ENCODE peak calls at places on chromosomes 4 and X, in nine cellular contexts. J, W, V, S, K, X, B, T and M are unnamed samples.

GRCh38 chrX:36480441-36480990 is 527.6 kb upstream of the FAM47C start:
- DNase-seq in W (no peak), V (no peak), S (no peak), T (no peak), K (no peak), X (no peak), J (no peak), B (no peak), M (no peak)

GRCh38 chrX:110402855-110403230 is 44.2 kb downstream of the RTL9 start:
- DNase-seq in S (no peak), W (no peak), T (no peak), B (no peak), X (no peak), J (peak; percentile 77), K (no peak), V (peak; percentile 55), M (no peak)

GRCh38 chr4:104795264-104795934 is 300.7 kb upstream of the CXXC4 start:
- DNase-seq in W (no peak), T (no peak), X (no peak), S (no peak), V (no peak), K (no peak), B (no peak), J (no peak), M (no peak)

GRCh38 chr4:8541981-8542715 is 38.0 kb upstream of the GPR78 start:
- DNase-seq in T (no peak), K (no peak), B (no peak), V (no peak), J (no peak), S (no peak), W (no peak), X (no peak), M (peak; percentile 25)

GRCh38 chr4:180909279-180909678 is 1333.9 kb upstream of the TENM3 start:
- DNase-seq in X (peak; percentile 7), V (peak; percentile 40), W (no peak), B (no peak), S (no peak), J (no peak), K (no peak), T (no peak), M (no peak)

GRCh38 chrX:16528620-16529019 is 121.3 kb upstream of the S100G start:
- DNase-seq in S (no peak), K (no peak), T (no peak), V (no peak), X (no peak), W (no peak), J (no peak), B (no peak), M (no peak)

GRCh38 chrX:154023276-154024000 is 3.7 kb upstream of the IRAK1 start:
- DNase-seq in W (no peak), T (no peak), J (no peak), S (no peak), X (no peak), B (no peak), V (no peak), K (no peak), M (no peak)

GRCh38 chrX:78237127-78237526 is 90.3 kb downstream of the CYSLTR1 start:
- DNase-seq in T (no peak), X (no peak), V (peak; percentile 20), B (no peak), W (no peak), S (no peak), K (no peak), J (no peak), M (no peak)

GRCh38 chr4:23654791-23655190 is 235.1 kb downstream of the PPARGC1A start:
- DNase-seq in S (no peak), T (no peak), X (no peak), K (no peak), W (no peak), V (peak; percentile 1), J (no peak), B (no peak), M (no peak)

GRCh38 chr4:40733752-40734151 is 16.0 kb upstream of the NSUN7 start:
- DNase-seq in S (no peak), X (no peak), J (no peak), B (no peak), V (no peak), W (no peak), K (no peak), T (no peak), M (no peak)

GRCh38 chr4:46667790-46668189 is 241.3 kb downstream of the COX7B2 start:
- DNase-seq in B (no peak), K (no peak), J (no peak), X (no peak), S (no peak), V (no peak), T (no peak), W (no peak), M (no peak)

GRCh38 chr4:144181386-144181785 is 40.9 kb upstream of the GYPA start:
- DNase-seq in S (no peak), W (no peak), X (no peak), J (no peak), T (no peak), K (no peak), V (no peak), B (no peak), M (no peak)

GRCh38 chr4:8215001-8215427 is 15.9 kb downstream of the SH3TC1 start:
- DNase-seq in J (no peak), V (no peak), T (no peak), K (peak; percentile 53), W (no peak), X (peak; percentile 46), B (peak; percentile 20), S (peak; percentile 53), M (no peak)

GRCh38 chr4:73705721-73706120 is 34.6 kb upstream of the CXCL8 start:
- DNase-seq in K (no peak), V (peak; percentile 30), S (no peak), J (no peak), T (no peak), X (no peak), W (no peak), B (no peak), M (no peak)

GRCh38 chr4:39587881-39588280 is 50.8 kb downstream of the SMIM14 start:
- DNase-seq in W (no peak), T (no peak), S (no peak), V (peak; percentile 49), J (no peak), B (peak; percentile 39), X (no peak), K (no peak), M (no peak)

GRCh38 chrX:24566233-24566632 is 80.9 kb downstream of the PCYT1B start:
- DNase-seq in T (no peak), V (no peak), B (no peak), J (no peak), K (no peak), W (no peak), S (no peak), X (no peak), M (no peak)

GRCh38 chrX:24561121-24561520 is 86.0 kb downstream of the PCYT1B start:
- DNase-seq in B (peak; percentile 44), X (no peak), W (no peak), S (no peak), J (no peak), K (no peak), T (no peak), V (no peak), M (no peak)

GRCh38 chrX:24563291-24564010 is 83.7 kb downstream of the PCYT1B start:
- DNase-seq in V (no peak), K (no peak), X (no peak), J (no peak), B (no peak), T (no peak), W (no peak), S (no peak), M (no peak)
- TF ChIP-seq CTCF in V (no peak), K (no peak), X (no peak), J (no peak), B (no peak), T (no peak), W (no peak), S (no peak), M (no peak)

GRCh38 chr4:159229164-159229563 is 126.3 kb downstream of the RAPGEF2 start:
- DNase-seq in S (no peak), V (peak; percentile 54), K (no peak), J (no peak), X (peak; percentile 68), W (no peak), B (peak; percentile 51), T (no peak), M (no peak)
- H3K4me1 ChIP-seq in S (peaks cover 7% of the 10 kb centered on the region), V (peaks cover 22% of the 10 kb centered on the region), K (peaks cover 18% of the 10 kb centered on the region), J (no peaks in the 10 kb centered on the region), X (peaks cover 34% of the 10 kb centered on the region), W (no peaks in the 10 kb centered on the region), B (peaks cover 22% of the 10 kb centered on the region), T (peaks cover 69% of the 10 kb centered on the region), M (peaks cover 21% of the 10 kb centered on the region)

DNA sequence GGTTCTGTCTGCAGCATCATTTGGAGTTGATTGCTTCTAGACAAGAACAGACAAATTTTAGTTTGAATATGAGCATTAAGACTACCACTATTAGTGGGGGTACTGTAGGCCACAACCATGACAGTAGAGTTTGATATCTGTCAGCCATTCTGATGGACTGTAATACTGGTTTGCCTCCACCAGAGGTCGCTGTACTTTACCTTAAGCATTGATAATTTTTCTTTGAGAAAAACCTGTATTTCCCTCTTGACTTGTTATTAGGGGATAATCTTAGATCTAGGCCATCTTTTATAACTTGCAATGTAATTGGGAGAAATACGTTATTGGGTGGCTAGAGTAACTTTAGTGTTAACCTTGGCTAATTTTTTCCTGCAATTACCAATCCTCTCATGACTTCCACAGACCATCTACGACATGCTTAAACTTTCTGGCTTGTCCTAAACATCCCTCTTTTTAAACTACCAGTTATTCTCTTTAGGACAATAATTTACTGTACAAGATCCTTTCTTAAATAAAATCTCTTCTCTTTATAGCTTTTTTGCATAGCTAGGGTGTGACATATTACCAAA is 562.4 kb downstream of the MAGEB5 start:
- DNase-seq in W (no peak), S (no peak), X (no peak), V (no peak), J (no peak), K (no peak), B (no peak), T (no peak), M (no peak)
- TF ChIP-seq CTCF in W (no peak), S (peak; percentile 10), X (no peak), V (peak; percentile 36), J (peak; percentile 56), K (no peak), B (no peak), T (no peak), M (no peak)

GRCh38 chr4:36325499-36325898 is 44.1 kb downstream of the DTHD1 start:
- DNase-seq in K (no peak), X (no peak), S (no peak), V (no peak), J (no peak), W (no peak), T (no peak), B (no peak), M (no peak)
- H3K4me1 ChIP-seq in K (no peaks in the 10 kb centered on the region), X (no peaks in the 10 kb centered on the region), S (no peaks in the 10 kb centered on the region), V (no peaks in the 10 kb centered on the region), J (no peaks in the 10 kb centered on the region), W (no peaks in the 10 kb centered on the region), T (no peaks in the 10 kb centered on the region), B (no peaks in the 10 kb centered on the region), M (peaks cover 61% of the 10 kb centered on the region)

GRCh38 chr4:169791527-169792156 is 33.9 kb upstream of the HPF1 start:
- DNase-seq in X (peak; percentile 78), K (peak; percentile 55), S (peak; percentile 51), V (peak; percentile 65), T (no peak), B (peak; percentile 64), J (no peak), W (no peak), M (no peak)
- TF ChIP-seq CTCF in X (peak; percentile 76), K (peak; percentile 64), S (peak; percentile 16), V (peak; percentile 59), T (peak; percentile 64), B (peak; percentile 40), J (peak; percentile 31), W (peak; percentile 21), M (peak; percentile 30)